ENCODE peak calls at places on chromosomes 4 and X, in ten cellular contexts. One of them, this sample, is unnamed. For H3K9me3, the result is how much of the 10 kb centered on the place peaks cover.

GRCh38 chr4:168028568-168028967 is 63.8 kb upstream of the ANXA10 start:
- DNase-seq in MG63: no peak
- DNase-seq in breast epithelium: no peak
- DNase-seq in AG04450: no peak
- DNase-seq in left ventricle myocardium inferior: no peak
- DNase-seq in colonic mucosa: no peak
- DNase-seq in fibroblast of lung: peak
- DNase-seq in tibial artery: no peak
- DNase-seq in mammary epithelial cell: peak
- DNase-seq in keratinocyte: no peak
- DNase-seq in this sample: no peak

GRCh38 chrX:154761977-154762528 is 611 bp upstream of the DKC1 start:
- DNase-seq in colonic mucosa: peak
- DNase-seq in AG04450: no peak
- DNase-seq in MG63: no peak
- DNase-seq in tibial artery: no peak
- DNase-seq in fibroblast of lung: no peak
- DNase-seq in breast epithelium: no peak
- DNase-seq in keratinocyte: no peak
- DNase-seq in mammary epithelial cell: no peak
- DNase-seq in left ventricle myocardium inferior: no peak
- DNase-seq in this sample: no peak

GRCh38 chr4:38590017-38590416 is 74.0 kb upstream of the KLF3 start:
- DNase-seq in tibial artery: no peak
- DNase-seq in keratinocyte: no peak
- DNase-seq in MG63: no peak
- DNase-seq in left ventricle myocardium inferior: no peak
- DNase-seq in mammary epithelial cell: no peak
- DNase-seq in breast epithelium: no peak
- DNase-seq in fibroblast of lung: no peak
- DNase-seq in AG04450: no peak
- DNase-seq in colonic mucosa: no peak
- DNase-seq in this sample: no peak

GRCh38 chr4:62209757-62210156 is 1009.6 kb downstream of the ADGRL3 start:
- DNase-seq in mammary epithelial cell: no peak
- DNase-seq in tibial artery: no peak
- DNase-seq in left ventricle myocardium inferior: no peak
- DNase-seq in colonic mucosa: no peak
- DNase-seq in AG04450: no peak
- DNase-seq in keratinocyte: no peak
- DNase-seq in MG63: no peak
- DNase-seq in fibroblast of lung: no peak
- DNase-seq in breast epithelium: no peak
- DNase-seq in this sample: no peak

GRCh38 chr4:143399113-143399949 is 62.7 kb downstream of the GAB1 start:
- DNase-seq in left ventricle myocardium inferior: no peak
- DNase-seq in tibial artery: no peak
- DNase-seq in fibroblast of lung: no peak
- DNase-seq in keratinocyte: no peak
- DNase-seq in AG04450: no peak
- DNase-seq in mammary epithelial cell: peak
- DNase-seq in MG63: no peak
- DNase-seq in colonic mucosa: no peak
- DNase-seq in breast epithelium: no peak
- DNase-seq in this sample: no peak

GRCh38 chrX:105658136-105658535 is 164.2 kb upstream of the NRK start:
- DNase-seq in fibroblast of lung: peak
- DNase-seq in MG63: no peak
- DNase-seq in AG04450: no peak
- DNase-seq in mammary epithelial cell: peak
- DNase-seq in tibial artery: no peak
- DNase-seq in keratinocyte: no peak
- DNase-seq in colonic mucosa: no peak
- DNase-seq in left ventricle myocardium inferior: no peak
- DNase-seq in breast epithelium: no peak
- DNase-seq in this sample: no peak

GRCh38 chr4:118898684-118899138 is 10.1 kb downstream of the SYNPO2 start:
- DNase-seq in mammary epithelial cell: no peak
- DNase-seq in tibial artery: peak
- DNase-seq in keratinocyte: no peak
- DNase-seq in breast epithelium: no peak
- DNase-seq in MG63: no peak
- DNase-seq in left ventricle myocardium inferior: peak
- DNase-seq in fibroblast of lung: no peak
- DNase-seq in AG04450: no peak
- DNase-seq in colonic mucosa: no peak
- DNase-seq in this sample: no peak

GRCh38 chrX:9197231-9197630 is 163.3 kb upstream of the FAM9B start:
- DNase-seq in tibial artery: no peak
- DNase-seq in mammary epithelial cell: no peak
- DNase-seq in breast epithelium: no peak
- DNase-seq in colonic mucosa: no peak
- DNase-seq in left ventricle myocardium inferior: no peak
- DNase-seq in fibroblast of lung: peak
- DNase-seq in keratinocyte: no peak
- DNase-seq in AG04450: no peak
- DNase-seq in MG63: peak
- DNase-seq in this sample: no peak

GRCh38 chr4:153450545-153450917 is 15.6 kb upstream of the TMEM131L start:
- DNase-seq in tibial artery: no peak
- DNase-seq in fibroblast of lung: no peak
- DNase-seq in colonic mucosa: no peak
- DNase-seq in breast epithelium: no peak
- DNase-seq in AG04450: no peak
- DNase-seq in MG63: no peak
- DNase-seq in mammary epithelial cell: no peak
- DNase-seq in left ventricle myocardium inferior: no peak
- DNase-seq in keratinocyte: no peak
- DNase-seq in this sample: no peak

GRCh38 chrX:83771664-83772063 is 89.3 kb upstream of the CYLC1 start:
- DNase-seq in tibial artery: no peak
- DNase-seq in mammary epithelial cell: no peak
- DNase-seq in MG63: no peak
- DNase-seq in breast epithelium: no peak
- DNase-seq in keratinocyte: no peak
- DNase-seq in AG04450: no peak
- DNase-seq in colonic mucosa: no peak
- DNase-seq in fibroblast of lung: no peak
- DNase-seq in left ventricle myocardium inferior: no peak
- DNase-seq in this sample: no peak

GRCh38 chrX:1281511-1281910 is 12.9 kb downstream of the CSF2RA start:
- DNase-seq in keratinocyte: no peak
- DNase-seq in breast epithelium: no peak
- DNase-seq in MG63: peak
- DNase-seq in fibroblast of lung: peak
- DNase-seq in mammary epithelial cell: peak
- DNase-seq in colonic mucosa: no peak
- DNase-seq in tibial artery: no peak
- DNase-seq in left ventricle myocardium inferior: no peak
- DNase-seq in AG04450: no peak
- DNase-seq in this sample: no peak

GRCh38 chrX:54695231-54695630 is 102.8 kb downstream of the ITIH6 start:
- DNase-seq in left ventricle myocardium inferior: no peak
- DNase-seq in MG63: no peak
- DNase-seq in mammary epithelial cell: peak
- DNase-seq in colonic mucosa: no peak
- DNase-seq in fibroblast of lung: no peak
- DNase-seq in tibial artery: no peak
- DNase-seq in AG04450: no peak
- DNase-seq in breast epithelium: no peak
- DNase-seq in keratinocyte: no peak
- DNase-seq in this sample: no peak

GRCh38 chrX:26649534-26649933 is 433.6 kb downstream of the MAGEB5 start:
- DNase-seq in colonic mucosa: no peak
- DNase-seq in MG63: no peak
- DNase-seq in left ventricle myocardium inferior: no peak
- DNase-seq in mammary epithelial cell: peak
- DNase-seq in breast epithelium: no peak
- DNase-seq in AG04450: no peak
- DNase-seq in keratinocyte: no peak
- DNase-seq in fibroblast of lung: no peak
- DNase-seq in tibial artery: no peak
- DNase-seq in this sample: no peak

GRCh38 chrX:26653050-26653449 is 437.1 kb downstream of the MAGEB5 start:
- DNase-seq in AG04450: no peak
- DNase-seq in breast epithelium: no peak
- DNase-seq in colonic mucosa: no peak
- DNase-seq in mammary epithelial cell: no peak
- DNase-seq in tibial artery: no peak
- DNase-seq in fibroblast of lung: no peak
- DNase-seq in left ventricle myocardium inferior: no peak
- DNase-seq in keratinocyte: no peak
- DNase-seq in MG63: no peak
- DNase-seq in this sample: no peak

DNA sequence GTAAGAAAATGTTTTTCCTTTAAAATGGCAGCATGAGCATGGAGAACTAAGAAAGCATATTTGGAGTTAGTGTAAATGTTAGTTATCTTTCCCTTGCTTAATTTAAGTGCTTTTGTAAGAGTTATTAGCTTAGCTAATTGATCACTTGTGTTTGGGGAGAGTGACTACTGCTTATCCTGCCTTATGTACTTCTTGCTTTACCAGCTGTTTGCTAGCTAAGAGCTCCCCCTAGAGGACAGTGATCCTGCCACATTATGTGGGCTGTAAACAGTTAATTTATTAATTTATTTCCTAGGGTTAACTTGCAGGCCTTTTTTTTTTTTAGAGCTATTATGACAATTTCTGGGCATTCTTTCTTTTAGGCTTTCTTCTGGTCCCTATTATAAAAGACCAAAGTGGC is 435.8 kb downstream of the MAGEB5 start:
- DNase-seq in MG63: no peak
- DNase-seq in left ventricle myocardium inferior: no peak
- DNase-seq in AG04450: no peak
- DNase-seq in mammary epithelial cell: no peak
- DNase-seq in breast epithelium: no peak
- DNase-seq in tibial artery: no peak
- DNase-seq in colonic mucosa: no peak
- DNase-seq in fibroblast of lung: no peak
- DNase-seq in keratinocyte: no peak
- DNase-seq in this sample: no peak
- H3K9me3 ChIP-seq in MG63: under half
- H3K9me3 ChIP-seq in left ventricle myocardium inferior: under half
- H3K9me3 ChIP-seq in AG04450: under half
- H3K9me3 ChIP-seq in mammary epithelial cell: under half
- H3K9me3 ChIP-seq in breast epithelium: half or more
- H3K9me3 ChIP-seq in tibial artery: under half
- H3K9me3 ChIP-seq in colonic mucosa: under half
- H3K9me3 ChIP-seq in fibroblast of lung: under half
- H3K9me3 ChIP-seq in keratinocyte: under half
- H3K9me3 ChIP-seq in this sample: under half

GRCh38 chr4:8840006-8840793 is 31.4 kb downstream of the HMX1 start:
- DNase-seq in fibroblast of lung: no peak
- DNase-seq in breast epithelium: peak
- DNase-seq in tibial artery: peak
- DNase-seq in left ventricle myocardium inferior: no peak
- DNase-seq in mammary epithelial cell: no peak
- DNase-seq in AG04450: no peak
- DNase-seq in MG63: no peak
- DNase-seq in colonic mucosa: no peak
- DNase-seq in keratinocyte: no peak
- DNase-seq in this sample: no peak

GRCh38 chr4:8841678-8842268 is 29.9 kb downstream of the HMX1 start:
- DNase-seq in MG63: no peak
- DNase-seq in mammary epithelial cell: no peak
- DNase-seq in colonic mucosa: no peak
- DNase-seq in keratinocyte: no peak
- DNase-seq in left ventricle myocardium inferior: no peak
- DNase-seq in AG04450: no peak
- DNase-seq in fibroblast of lung: no peak
- DNase-seq in breast epithelium: no peak
- DNase-seq in tibial artery: no peak
- DNase-seq in this sample: no peak

GRCh38 chr4:8838911-8839431 is 32.7 kb downstream of the HMX1 start:
- DNase-seq in tibial artery: peak
- DNase-seq in mammary epithelial cell: no peak
- DNase-seq in MG63: no peak
- DNase-seq in left ventricle myocardium inferior: no peak
- DNase-seq in colonic mucosa: no peak
- DNase-seq in breast epithelium: peak
- DNase-seq in fibroblast of lung: no peak
- DNase-seq in AG04450: no peak
- DNase-seq in keratinocyte: no peak
- DNase-seq in this sample: no peak

GRCh38 chr4:8842614-8843013 is 29.0 kb downstream of the HMX1 start:
- DNase-seq in tibial artery: peak
- DNase-seq in keratinocyte: no peak
- DNase-seq in breast epithelium: no peak
- DNase-seq in MG63: no peak
- DNase-seq in left ventricle myocardium inferior: no peak
- DNase-seq in AG04450: no peak
- DNase-seq in fibroblast of lung: no peak
- DNase-seq in mammary epithelial cell: no peak
- DNase-seq in colonic mucosa: no peak
- DNase-seq in this sample: no peak

GRCh38 chr4:8840816-8841455 is 30.7 kb downstream of the HMX1 start:
- DNase-seq in MG63: no peak
- DNase-seq in tibial artery: peak
- DNase-seq in colonic mucosa: no peak
- DNase-seq in left ventricle myocardium inferior: no peak
- DNase-seq in breast epithelium: peak
- DNase-seq in mammary epithelial cell: no peak
- DNase-seq in keratinocyte: no peak
- DNase-seq in fibroblast of lung: no peak
- DNase-seq in AG04450: no peak
- DNase-seq in this sample: no peak
- H3K9me3 ChIP-seq in MG63: under half
- H3K9me3 ChIP-seq in tibial artery: under half
- H3K9me3 ChIP-seq in colonic mucosa: under half
- H3K9me3 ChIP-seq in left ventricle myocardium inferior: under half
- H3K9me3 ChIP-seq in breast epithelium: under half
- H3K9me3 ChIP-seq in mammary epithelial cell: under half
- H3K9me3 ChIP-seq in keratinocyte: under half
- H3K9me3 ChIP-seq in fibroblast of lung: under half
- H3K9me3 ChIP-seq in AG04450: under half
- H3K9me3 ChIP-seq in this sample: under half

GRCh38 chr4:184298255-184298654 is 80.6 kb upstream of the ENPP6 start:
- DNase-seq in fibroblast of lung: no peak
- DNase-seq in MG63: no peak
- DNase-seq in AG04450: no peak
- DNase-seq in keratinocyte: no peak
- DNase-seq in mammary epithelial cell: no peak
- DNase-seq in left ventricle myocardium inferior: no peak
- DNase-seq in colonic mucosa: no peak
- DNase-seq in breast epithelium: no peak
- DNase-seq in tibial artery: no peak
- DNase-seq in this sample: no peak
- H3K9me3 ChIP-seq in fibroblast of lung: under half
- H3K9me3 ChIP-seq in MG63: under half
- H3K9me3 ChIP-seq in AG04450: under half
- H3K9me3 ChIP-seq in keratinocyte: under half
- H3K9me3 ChIP-seq in mammary epithelial cell: under half
- H3K9me3 ChIP-seq in left ventricle myocardium inferior: under half
- H3K9me3 ChIP-seq in colonic mucosa: under half
- H3K9me3 ChIP-seq in breast epithelium: under half
- H3K9me3 ChIP-seq in tibial artery: under half
- H3K9me3 ChIP-seq in this sample: under half

GRCh38 chrX:81876437-81876836 is 674.5 kb downstream of the SH3BGRL start:
- DNase-seq in mammary epithelial cell: no peak
- DNase-seq in colonic mucosa: no peak
- DNase-seq in keratinocyte: no peak
- DNase-seq in AG04450: no peak
- DNase-seq in fibroblast of lung: no peak
- DNase-seq in tibial artery: no peak
- DNase-seq in breast epithelium: no peak
- DNase-seq in MG63: no peak
- DNase-seq in left ventricle myocardium inferior: no peak
- DNase-seq in this sample: no peak
- H3K9me3 ChIP-seq in mammary epithelial cell: under half
- H3K9me3 ChIP-seq in colonic mucosa: under half
- H3K9me3 ChIP-seq in keratinocyte: under half
- H3K9me3 ChIP-seq in AG04450: under half
- H3K9me3 ChIP-seq in fibroblast of lung: under half
- H3K9me3 ChIP-seq in tibial artery: under half
- H3K9me3 ChIP-seq in breast epithelium: under half
- H3K9me3 ChIP-seq in MG63: under half
- H3K9me3 ChIP-seq in left ventricle myocardium inferior: under half
- H3K9me3 ChIP-seq in this sample: under half